ENCODE peak calls at places on chromosome 10, in eight cellular contexts. One of them, this sample, is unnamed.

GRCh38 chr10:91944880-91945630 is 21.5 kb downstream of the BTAF1 start:
- DNase-seq in brain pericyte: no peak
- DNase-seq in H7: no peak
- DNase-seq in activated T-helper 1 cell treated with Interleukin-2 at 50 U/mL for 16 hours: no peak
- DNase-seq in GM20000: no peak
- DNase-seq in upper lobe of right lung: no peak
- DNase-seq in Caco-2: no peak
- DNase-seq in naive thymus-derived CD4-positive, alpha-beta T cell: no peak
- DNase-seq in this sample: no peak

GRCh38 chr10:100618091-100618615 is 82.4 kb downstream of the HIF1AN start:
- DNase-seq in activated T-helper 1 cell treated with Interleukin-2 at 50 U/mL for 16 hours: no peak
- DNase-seq in upper lobe of right lung: no peak
- DNase-seq in brain pericyte: no peak
- DNase-seq in GM20000: no peak
- DNase-seq in naive thymus-derived CD4-positive, alpha-beta T cell: no peak
- DNase-seq in H7: no peak
- DNase-seq in Caco-2: no peak
- DNase-seq in this sample: no peak

GRCh38 chr10:844552-844951 is 87.0 kb downstream of the LARP4B start:
- DNase-seq in brain pericyte: no peak
- DNase-seq in GM20000: no peak
- DNase-seq in activated T-helper 1 cell treated with Interleukin-2 at 50 U/mL for 16 hours: no peak
- DNase-seq in H7: no peak
- DNase-seq in naive thymus-derived CD4-positive, alpha-beta T cell: no peak
- DNase-seq in Caco-2: no peak
- DNase-seq in upper lobe of right lung: no peak
- DNase-seq in this sample: peak; percentile 11

GRCh38 chr10:8050561-8051108 is 3.9 kb upstream of the GATA3 start:
- DNase-seq in GM20000: peak; percentile 53
- DNase-seq in upper lobe of right lung: peak; percentile 66
- DNase-seq in Caco-2: peak; percentile 98
- DNase-seq in H7: peak; percentile 85
- DNase-seq in activated T-helper 1 cell treated with Interleukin-2 at 50 U/mL for 16 hours: no peak
- DNase-seq in brain pericyte: no peak
- DNase-seq in naive thymus-derived CD4-positive, alpha-beta T cell: peak; percentile 43
- DNase-seq in this sample: no peak

GRCh38 chr10:79025113-79025832 is 43.5 kb upstream of the ZMIZ1 start:
- DNase-seq in GM20000: no peak
- DNase-seq in upper lobe of right lung: peak; percentile 58
- DNase-seq in brain pericyte: no peak
- DNase-seq in H7: peak; percentile 73
- DNase-seq in Caco-2: peak; percentile 21
- DNase-seq in activated T-helper 1 cell treated with Interleukin-2 at 50 U/mL for 16 hours: no peak
- DNase-seq in naive thymus-derived CD4-positive, alpha-beta T cell: peak; percentile 53
- DNase-seq in this sample: no peak

GRCh38 chr10:74589226-74589673 is 237.2 kb upstream of the KAT6B start:
- DNase-seq in naive thymus-derived CD4-positive, alpha-beta T cell: peak; percentile 96
- DNase-seq in upper lobe of right lung: peak; percentile 72
- DNase-seq in H7: no peak
- DNase-seq in activated T-helper 1 cell treated with Interleukin-2 at 50 U/mL for 16 hours: peak; percentile 77
- DNase-seq in GM20000: peak; percentile 41
- DNase-seq in brain pericyte: peak; percentile 91
- DNase-seq in Caco-2: no peak
- DNase-seq in this sample: peak; percentile 30

GRCh38 chr10:11178606-11179221 is 161.0 kb downstream of the CELF2 start:
- DNase-seq in naive thymus-derived CD4-positive, alpha-beta T cell: peak; percentile 80
- DNase-seq in brain pericyte: no peak
- DNase-seq in activated T-helper 1 cell treated with Interleukin-2 at 50 U/mL for 16 hours: peak; percentile 73
- DNase-seq in Caco-2: no peak
- DNase-seq in upper lobe of right lung: no peak
- DNase-seq in H7: no peak
- DNase-seq in GM20000: peak; percentile 79
- DNase-seq in this sample: peak; percentile 95

GRCh38 chr10:12193193-12193592 is 2.5 kb downstream of the NUDT5 start:
- DNase-seq in naive thymus-derived CD4-positive, alpha-beta T cell: no peak
- DNase-seq in brain pericyte: no peak
- DNase-seq in activated T-helper 1 cell treated with Interleukin-2 at 50 U/mL for 16 hours: no peak
- DNase-seq in H7: no peak
- DNase-seq in GM20000: no peak
- DNase-seq in upper lobe of right lung: no peak
- DNase-seq in Caco-2: no peak
- DNase-seq in this sample: peak; percentile 18

GRCh38 chr10:34492081-34492480 is 323.0 kb downstream of the PARD3 start:
- DNase-seq in activated T-helper 1 cell treated with Interleukin-2 at 50 U/mL for 16 hours: no peak
- DNase-seq in upper lobe of right lung: no peak
- DNase-seq in naive thymus-derived CD4-positive, alpha-beta T cell: no peak
- DNase-seq in Caco-2: no peak
- DNase-seq in H7: no peak
- DNase-seq in GM20000: no peak
- DNase-seq in brain pericyte: no peak
- DNase-seq in this sample: no peak

GRCh38 chr10:23490115-23490514 is 51.2 kb downstream of the OTUD1 start:
- DNase-seq in GM20000: no peak
- DNase-seq in Caco-2: no peak
- DNase-seq in brain pericyte: no peak
- DNase-seq in activated T-helper 1 cell treated with Interleukin-2 at 50 U/mL for 16 hours: no peak
- DNase-seq in naive thymus-derived CD4-positive, alpha-beta T cell: no peak
- DNase-seq in upper lobe of right lung: no peak
- DNase-seq in H7: no peak
- DNase-seq in this sample: no peak

GRCh38 chr10:47365561-47365960 is 17.4 kb downstream of the RBP3 start:
- DNase-seq in naive thymus-derived CD4-positive, alpha-beta T cell: no peak
- DNase-seq in Caco-2: peak; percentile 16
- DNase-seq in upper lobe of right lung: no peak
- DNase-seq in activated T-helper 1 cell treated with Interleukin-2 at 50 U/mL for 16 hours: no peak
- DNase-seq in GM20000: no peak
- DNase-seq in H7: no peak
- DNase-seq in brain pericyte: no peak
- DNase-seq in this sample: no peak

GRCh38 chr10:63667596-63667995 is 146.4 kb downstream of the REEP3 start:
- DNase-seq in activated T-helper 1 cell treated with Interleukin-2 at 50 U/mL for 16 hours: no peak
- DNase-seq in naive thymus-derived CD4-positive, alpha-beta T cell: no peak
- DNase-seq in H7: no peak
- DNase-seq in Caco-2: no peak
- DNase-seq in GM20000: no peak
- DNase-seq in upper lobe of right lung: no peak
- DNase-seq in brain pericyte: no peak
- DNase-seq in this sample: no peak

GRCh38 chr10:103696411-103697145 is 158.8 kb downstream of the SH3PXD2A start:
- DNase-seq in upper lobe of right lung: no peak
- DNase-seq in H7: peak; percentile 89
- DNase-seq in brain pericyte: no peak
- DNase-seq in GM20000: peak; percentile 84
- DNase-seq in naive thymus-derived CD4-positive, alpha-beta T cell: peak; percentile 35
- DNase-seq in activated T-helper 1 cell treated with Interleukin-2 at 50 U/mL for 16 hours: peak; percentile 50
- DNase-seq in Caco-2: no peak
- DNase-seq in this sample: peak; percentile 89

GRCh38 chr10:119849031-119849789 is 23.4 kb downstream of the MCMBP start:
- DNase-seq in GM20000: no peak
- DNase-seq in Caco-2: no peak
- DNase-seq in H7: no peak
- DNase-seq in brain pericyte: no peak
- DNase-seq in activated T-helper 1 cell treated with Interleukin-2 at 50 U/mL for 16 hours: no peak
- DNase-seq in naive thymus-derived CD4-positive, alpha-beta T cell: no peak
- DNase-seq in upper lobe of right lung: no peak
- DNase-seq in this sample: no peak

GRCh38 chr10:101219137-101219945 is 9.9 kb downstream of the LBX1 start:
- DNase-seq in Caco-2: no peak
- DNase-seq in H7: peak; percentile 28
- DNase-seq in upper lobe of right lung: no peak
- DNase-seq in activated T-helper 1 cell treated with Interleukin-2 at 50 U/mL for 16 hours: no peak
- DNase-seq in GM20000: no peak
- DNase-seq in naive thymus-derived CD4-positive, alpha-beta T cell: no peak
- DNase-seq in brain pericyte: no peak
- DNase-seq in this sample: no peak

GRCh38 chr10:81251457-81252115 is 623.4 kb upstream of the NRG3 start:
- DNase-seq in brain pericyte: no peak
- DNase-seq in upper lobe of right lung: no peak
- DNase-seq in naive thymus-derived CD4-positive, alpha-beta T cell: no peak
- DNase-seq in GM20000: no peak
- DNase-seq in activated T-helper 1 cell treated with Interleukin-2 at 50 U/mL for 16 hours: no peak
- DNase-seq in H7: peak; percentile 45
- DNase-seq in Caco-2: no peak
- DNase-seq in this sample: no peak

GRCh38 chr10:69403519-69403918 is 13.2 kb downstream of the TACR2 start:
- DNase-seq in upper lobe of right lung: no peak
- DNase-seq in Caco-2: no peak
- DNase-seq in naive thymus-derived CD4-positive, alpha-beta T cell: no peak
- DNase-seq in H7: no peak
- DNase-seq in activated T-helper 1 cell treated with Interleukin-2 at 50 U/mL for 16 hours: no peak
- DNase-seq in brain pericyte: no peak
- DNase-seq in GM20000: no peak
- DNase-seq in this sample: no peak

GRCh38 chr10:125011926-125012705 is 70.2 kb downstream of the ZRANB1 start:
- DNase-seq in GM20000: no peak
- DNase-seq in brain pericyte: no peak
- DNase-seq in activated T-helper 1 cell treated with Interleukin-2 at 50 U/mL for 16 hours: no peak
- DNase-seq in naive thymus-derived CD4-positive, alpha-beta T cell: no peak
- DNase-seq in upper lobe of right lung: no peak
- DNase-seq in Caco-2: no peak
- DNase-seq in H7: no peak
- DNase-seq in this sample: no peak

GRCh38 chr10:118971876-118972275 is 57.6 kb upstream of the NANOS1 start:
- DNase-seq in upper lobe of right lung: no peak
- DNase-seq in GM20000: no peak
- DNase-seq in Caco-2: no peak
- DNase-seq in brain pericyte: no peak
- DNase-seq in H7: no peak
- DNase-seq in activated T-helper 1 cell treated with Interleukin-2 at 50 U/mL for 16 hours: no peak
- DNase-seq in naive thymus-derived CD4-positive, alpha-beta T cell: no peak
- DNase-seq in this sample: no peak

GRCh38 chr10:33302188-33302829 is 32.2 kb downstream of the NRP1 start:
- DNase-seq in H7: no peak
- DNase-seq in Caco-2: no peak
- DNase-seq in activated T-helper 1 cell treated with Interleukin-2 at 50 U/mL for 16 hours: no peak
- DNase-seq in brain pericyte: no peak
- DNase-seq in upper lobe of right lung: no peak
- DNase-seq in naive thymus-derived CD4-positive, alpha-beta T cell: no peak
- DNase-seq in GM20000: no peak
- DNase-seq in this sample: no peak

GRCh38 chr10:102627446-102628293 is 16.6 kb upstream of the TRIM8 start:
- DNase-seq in upper lobe of right lung: peak; percentile 75
- DNase-seq in naive thymus-derived CD4-positive, alpha-beta T cell: no peak
- DNase-seq in activated T-helper 1 cell treated with Interleukin-2 at 50 U/mL for 16 hours: no peak
- DNase-seq in H7: peak; percentile 90
- DNase-seq in GM20000: no peak
- DNase-seq in brain pericyte: no peak
- DNase-seq in Caco-2: no peak
- DNase-seq in this sample: peak; percentile 31

GRCh38 chr10:131928248-131929095 is 27.7 kb downstream of the PPP2R2D start:
- DNase-seq in activated T-helper 1 cell treated with Interleukin-2 at 50 U/mL for 16 hours: no peak
- DNase-seq in brain pericyte: no peak
- DNase-seq in upper lobe of right lung: peak; percentile 70
- DNase-seq in GM20000: peak; percentile 77
- DNase-seq in naive thymus-derived CD4-positive, alpha-beta T cell: peak; percentile 25
- DNase-seq in Caco-2: no peak
- DNase-seq in H7: no peak
- DNase-seq in this sample: peak; percentile 24

GRCh38 chr10:58514102-58514472 is 1.4 kb downstream of the BICC1 start:
- DNase-seq in upper lobe of right lung: no peak
- DNase-seq in GM20000: no peak
- DNase-seq in brain pericyte: no peak
- DNase-seq in H7: no peak
- DNase-seq in activated T-helper 1 cell treated with Interleukin-2 at 50 U/mL for 16 hours: no peak
- DNase-seq in Caco-2: no peak
- DNase-seq in naive thymus-derived CD4-positive, alpha-beta T cell: no peak
- DNase-seq in this sample: no peak

GRCh38 chr10:124640538-124641231 is 103.5 kb downstream of the FAM53B start:
- DNase-seq in GM20000: peak; percentile 71
- DNase-seq in brain pericyte: no peak
- DNase-seq in upper lobe of right lung: peak; percentile 87
- DNase-seq in H7: peak; percentile 63
- DNase-seq in activated T-helper 1 cell treated with Interleukin-2 at 50 U/mL for 16 hours: no peak
- DNase-seq in Caco-2: no peak
- DNase-seq in naive thymus-derived CD4-positive, alpha-beta T cell: no peak
- DNase-seq in this sample: peak; percentile 97

GRCh38 chr10:11602357-11602756 is 9.1 kb downstream of the USP6NL start:
- DNase-seq in upper lobe of right lung: no peak
- DNase-seq in Caco-2: no peak
- DNase-seq in GM20000: no peak
- DNase-seq in activated T-helper 1 cell treated with Interleukin-2 at 50 U/mL for 16 hours: no peak
- DNase-seq in H7: no peak
- DNase-seq in brain pericyte: no peak
- DNase-seq in naive thymus-derived CD4-positive, alpha-beta T cell: no peak
- DNase-seq in this sample: no peak

GRCh38 chr10:5940807-5941218 is 36.5 kb downstream of the IL15RA start:
- DNase-seq in upper lobe of right lung: no peak
- DNase-seq in brain pericyte: no peak
- DNase-seq in naive thymus-derived CD4-positive, alpha-beta T cell: no peak
- DNase-seq in H7: no peak
- DNase-seq in activated T-helper 1 cell treated with Interleukin-2 at 50 U/mL for 16 hours: no peak
- DNase-seq in Caco-2: no peak
- DNase-seq in GM20000: no peak
- DNase-seq in this sample: no peak

GRCh38 chr10:30782543-30783461 is 153.2 kb upstream of the LYZL2 start:
- DNase-seq in H7: no peak
- DNase-seq in Caco-2: no peak
- DNase-seq in upper lobe of right lung: no peak
- DNase-seq in naive thymus-derived CD4-positive, alpha-beta T cell: no peak
- DNase-seq in GM20000: peak; percentile 66
- DNase-seq in brain pericyte: no peak
- DNase-seq in activated T-helper 1 cell treated with Interleukin-2 at 50 U/mL for 16 hours: no peak
- DNase-seq in this sample: peak; percentile 52

GRCh38 chr10:71613303-71613777 is 106.2 kb downstream of the C10orf105 start:
- DNase-seq in H7: peak; percentile 55
- DNase-seq in GM20000: no peak
- DNase-seq in activated T-helper 1 cell treated with Interleukin-2 at 50 U/mL for 16 hours: no peak
- DNase-seq in brain pericyte: no peak
- DNase-seq in upper lobe of right lung: no peak
- DNase-seq in naive thymus-derived CD4-positive, alpha-beta T cell: no peak
- DNase-seq in Caco-2: no peak
- DNase-seq in this sample: no peak

GRCh38 chr10:3935141-3935540 is 150.1 kb upstream of the KLF6 start:
- DNase-seq in Caco-2: no peak
- DNase-seq in GM20000: peak; percentile 92
- DNase-seq in upper lobe of right lung: no peak
- DNase-seq in naive thymus-derived CD4-positive, alpha-beta T cell: peak; percentile 20
- DNase-seq in brain pericyte: peak; percentile 66
- DNase-seq in H7: no peak
- DNase-seq in activated T-helper 1 cell treated with Interleukin-2 at 50 U/mL for 16 hours: peak; percentile 21
- DNase-seq in this sample: no peak

GRCh38 chr10:133021963-133022783 is 65.6 kb upstream of the ADGRA1 start:
- DNase-seq in Caco-2: no peak
- DNase-seq in H7: no peak
- DNase-seq in upper lobe of right lung: no peak
- DNase-seq in naive thymus-derived CD4-positive, alpha-beta T cell: no peak
- DNase-seq in brain pericyte: no peak
- DNase-seq in activated T-helper 1 cell treated with Interleukin-2 at 50 U/mL for 16 hours: no peak
- DNase-seq in GM20000: no peak
- DNase-seq in this sample: no peak

GRCh38 chr10:122141821-122142651 is 129.1 kb upstream of the BTBD16 start:
- DNase-seq in brain pericyte: no peak
- DNase-seq in GM20000: no peak
- DNase-seq in naive thymus-derived CD4-positive, alpha-beta T cell: no peak
- DNase-seq in Caco-2: no peak
- DNase-seq in upper lobe of right lung: no peak
- DNase-seq in activated T-helper 1 cell treated with Interleukin-2 at 50 U/mL for 16 hours: no peak
- DNase-seq in H7: no peak
- DNase-seq in this sample: no peak

GRCh38 chr10:5561704-5562645 is 37.2 kb downstream of the CALML3 start:
- DNase-seq in GM20000: no peak
- DNase-seq in upper lobe of right lung: peak; percentile 47
- DNase-seq in naive thymus-derived CD4-positive, alpha-beta T cell: no peak
- DNase-seq in H7: peak; percentile 57
- DNase-seq in activated T-helper 1 cell treated with Interleukin-2 at 50 U/mL for 16 hours: no peak
- DNase-seq in brain pericyte: no peak
- DNase-seq in Caco-2: peak; percentile 27
- DNase-seq in this sample: no peak

GRCh38 chr10:102714621-102715455 is at the start of gene SFXN2:
- DNase-seq in upper lobe of right lung: peak; percentile 81
- DNase-seq in activated T-helper 1 cell treated with Interleukin-2 at 50 U/mL for 16 hours: peak; percentile 29
- DNase-seq in brain pericyte: no peak
- DNase-seq in naive thymus-derived CD4-positive, alpha-beta T cell: peak; percentile 44
- DNase-seq in H7: peak; percentile 79
- DNase-seq in Caco-2: no peak
- DNase-seq in GM20000: no peak
- DNase-seq in this sample: peak; percentile 77

GRCh38 chr10:62851449-62851848 is 35.3 kb upstream of the EGR2 start:
- DNase-seq in H7: peak; percentile 40
- DNase-seq in GM20000: no peak
- DNase-seq in upper lobe of right lung: no peak
- DNase-seq in brain pericyte: no peak
- DNase-seq in naive thymus-derived CD4-positive, alpha-beta T cell: no peak
- DNase-seq in Caco-2: no peak
- DNase-seq in activated T-helper 1 cell treated with Interleukin-2 at 50 U/mL for 16 hours: no peak
- DNase-seq in this sample: peak; percentile 62

This sample was measured in NB4.